ENCODE peak calls at places on chromosomes 12 and 14, in five cellular contexts. R is pancreas, T is endodermal cell, S is A549, U is heart right ventricle. X is an unnamed sample. For H3K4me1, the result is how much of the 10 kb centered on the place peaks cover.

GRCh38 chr12:20555015-20555414 is 140.1 kb upstream of the SLCO1C1 start:
- DNase-seq in R (no peak), T (no peak), S (no peak), U (no peak), X (no peak)

GRCh38 chr12:120994059-120994458 is 15.7 kb downstream of the HNF1A start:
- DNase-seq in R (no peak), T (no peak), S (no peak), U (no peak), X (no peak)

GRCh38 chr14:100786131-100786530 is 39.8 kb upstream of the MEG3 start:
- DNase-seq in R (no peak), T (no peak), S (no peak), U (no peak), X (no peak)

GRCh38 chr12:31362759-31363415 is 36.9 kb upstream of the SINHCAF start:
- DNase-seq in R (no peak), T (peak), S (peak), U (no peak), X (no peak)

GRCh38 chr14:85416771-85417170 is 113.2 kb upstream of the FLRT2 start:
- DNase-seq in R (no peak), T (no peak), S (peak), U (no peak), X (no peak)

GRCh38 chr12:92414383-92415065 is 268.9 kb upstream of the BTG1 start:
- DNase-seq in R (no peak), T (no peak), S (no peak), U (no peak), X (no peak)

GRCh38 chr12:18421840-18422239 is 160.5 kb downstream of the PIK3C2G start:
- DNase-seq in R (no peak), T (no peak), S (no peak), U (no peak), X (no peak)

GRCh38 chr12:110251381-110251780 is 29.7 kb upstream of the ATP2A2 start:
- DNase-seq in R (no peak), T (peak), S (no peak), U (no peak), X (no peak)

GRCh38 chr12:89370850-89371249 is 18.5 kb upstream of the DUSP6 start:
- DNase-seq in R (no peak), T (no peak), S (no peak), U (no peak), X (no peak)

GRCh38 chr14:66501592-66501991 is 6.4 kb upstream of the GPHN start:
- DNase-seq in R (no peak), T (no peak), S (no peak), U (no peak), X (no peak)

GRCh38 chr14:67360469-67361206 is 510 bp downstream of the EIF2S1 start:
- DNase-seq in R (no peak), T (no peak), S (no peak), U (no peak), X (no peak)

GRCh38 chr14:99047436-99048110 is 224.4 kb downstream of the BCL11B start:
- DNase-seq in R (no peak), T (peak), S (no peak), U (no peak), X (no peak)

GRCh38 chr12:38163442-38163801 is 153.2 kb upstream of the ALG10B start:
- DNase-seq in R (no peak), T (no peak), S (no peak), U (no peak), X (no peak)

GRCh38 chr12:53299101-53299453 is 418 bp upstream of the MYG1 start:
- DNase-seq in R (no peak), T (no peak), S (peak), U (no peak), X (no peak)

GRCh38 chr12:76777765-76778216 is 13.9 kb downstream of the ZDHHC17 start:
- DNase-seq in R (no peak), T (no peak), S (no peak), U (no peak), X (no peak)

GRCh38 chr14:89491701-89492381 is 74.8 kb upstream of the FOXN3 start:
- DNase-seq in R (no peak), T (no peak), S (no peak), U (no peak), X (no peak)

GRCh38 chr14:105301103-105301914 is 508 bp upstream of the BRF1 start:
- DNase-seq in R (peak), T (peak), S (peak), U (peak), X (peak)

GRCh38 chr12:114780746-114781399 is 96.9 kb upstream of the TBX3 start:
- DNase-seq in R (no peak), T (no peak), S (no peak), U (no peak), X (no peak)

GRCh38 chr12:89693639-89694202 is 14.9 kb downstream of the ATP2B1 start:
- DNase-seq in R (no peak), T (no peak), S (no peak), U (no peak), X (no peak)

GRCh38 chr14:37051153-37051552 is 121.3 kb downstream of the SLC25A21 start:
- DNase-seq in R (no peak), T (no peak), S (no peak), U (no peak), X (no peak)

GRCh38 chr14:37047996-37048395 is 124.4 kb downstream of the SLC25A21 start:
- DNase-seq in R (no peak), T (no peak), S (no peak), U (no peak), X (no peak)

GRCh38 chr14:37047226-37047625 is 125.2 kb downstream of the SLC25A21 start:
- DNase-seq in R (no peak), T (no peak), S (no peak), U (no peak), X (no peak)

GRCh38 chr14:37051680-37052079 is 120.7 kb downstream of the SLC25A21 start:
- DNase-seq in R (peak), T (no peak), S (no peak), U (no peak), X (no peak)

DNA sequence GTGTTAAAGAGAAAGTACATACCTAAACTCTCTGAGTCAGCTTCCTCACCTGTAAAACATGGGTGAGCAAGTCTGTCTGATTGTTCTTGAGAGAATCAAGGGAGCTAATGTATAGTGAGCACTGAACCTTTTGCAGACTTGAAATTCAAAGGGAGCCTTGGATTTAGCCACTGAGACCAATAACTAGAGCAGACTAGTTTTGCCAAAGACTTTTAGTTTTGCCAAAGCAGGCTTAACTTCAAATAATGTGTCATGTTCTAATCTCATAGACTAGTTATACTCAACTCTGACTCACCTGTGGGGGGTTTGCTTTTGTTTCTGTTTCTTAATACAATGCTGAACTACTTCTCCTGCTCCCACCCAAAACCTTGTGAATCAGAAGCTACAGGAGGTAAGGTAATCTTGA is 123.7 kb downstream of the SLC25A21 start:
- DNase-seq in R (no peak), T (no peak), S (no peak), U (no peak), X (no peak)
- H3K27ac ChIP-seq in R (no peak), T (no peak), S (no peak), U (no peak), X (no peak)

GRCh38 chr12:52054231-52054837 is 3.1 kb downstream of the NR4A1 start:
- DNase-seq in R (peak), T (no peak), S (peak), U (no peak), X (peak)

GRCh38 chr12:52055781-52056711 is 4.8 kb downstream of the NR4A1 start:
- DNase-seq in R (peak), T (no peak), S (peak), U (no peak), X (peak)

GRCh38 chr12:52052471-52053186 is 1.4 kb downstream of the NR4A1 start:
- DNase-seq in R (peak), T (no peak), S (peak), U (no peak), X (peak)

GRCh38 chr12:52054838-52055741 is 3.8 kb downstream of the NR4A1 start:
- DNase-seq in R (peak), T (no peak), S (peak), U (no peak), X (peak)

GRCh38 chr12:52053570-52054209 is 2.4 kb downstream of the NR4A1 start:
- DNase-seq in R (no peak), T (no peak), S (peak), U (no peak), X (peak)
- H3K4me1 ChIP-seq in R (under half), T (under half), S (under half), U (half or more), X (under half)

GRCh38 chr14:71645656-71646055 is 286.6 kb upstream of the RGS6 start:
- DNase-seq in R (no peak), T (no peak), S (peak), U (no peak), X (no peak)

GRCh38 chr14:71648725-71649124 is 283.5 kb upstream of the RGS6 start:
- DNase-seq in R (no peak), T (no peak), S (no peak), U (no peak), X (no peak)

GRCh38 chr14:71650187-71650586 is 282.0 kb upstream of the RGS6 start:
- DNase-seq in R (no peak), T (no peak), S (no peak), U (no peak), X (no peak)

GRCh38 chr14:71647086-71647784 is 285.0 kb upstream of the RGS6 start:
- DNase-seq in R (peak), T (peak), S (no peak), U (no peak), X (no peak)

GRCh38 chr14:71646518-71646917 is 285.7 kb upstream of the RGS6 start:
- DNase-seq in R (no peak), T (no peak), S (no peak), U (no peak), X (no peak)
- H3K27ac ChIP-seq in R (no peak), T (no peak), S (no peak), U (no peak), X (no peak)

DNA sequence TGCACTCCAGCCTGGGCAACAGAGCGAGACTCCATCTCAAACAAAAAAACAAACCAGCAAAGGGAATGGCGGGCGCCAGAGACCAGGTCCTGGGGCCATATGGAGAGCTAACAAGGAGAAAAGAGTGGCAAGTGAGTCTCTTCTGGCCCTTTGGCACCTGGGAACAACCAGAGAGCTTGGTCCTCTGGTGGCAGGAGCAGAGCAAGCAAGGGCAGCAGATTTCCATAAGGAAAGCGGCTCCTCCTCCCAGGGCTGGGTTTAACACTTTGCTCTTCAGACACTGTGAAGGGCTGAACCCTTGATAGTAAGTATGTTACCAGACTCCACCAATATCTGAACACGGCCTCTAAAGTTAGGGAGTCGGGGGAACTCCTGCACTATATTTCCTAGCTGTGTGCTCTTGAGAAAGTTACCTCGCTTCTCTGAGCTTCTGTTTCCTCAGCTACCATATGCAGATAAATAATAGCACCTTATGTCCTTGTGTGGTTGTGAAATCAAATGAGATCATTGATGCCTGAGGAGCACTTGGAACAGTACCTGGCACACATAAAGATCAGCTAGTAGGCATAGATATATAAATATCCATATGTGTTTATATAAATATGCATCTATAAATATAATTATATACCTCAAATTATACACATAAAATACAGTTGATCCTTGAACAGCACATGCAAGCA is 33.4 kb upstream of the PLEKHG6 start:
- DNase-seq in R (no peak), T (peak), S (peak), U (no peak), X (no peak)
- H3K4me1 ChIP-seq in R (under half), T (under half), S (under half), U (half or more), X (under half)

GRCh38 chr14:28758253-28758915 is 8.2 kb upstream of the FOXG1 start:
- DNase-seq in R (no peak), T (peak), S (no peak), U (no peak), X (no peak)

GRCh38 chr14:28755930-28756895 is 10.4 kb upstream of the FOXG1 start:
- DNase-seq in R (no peak), T (peak), S (no peak), U (no peak), X (no peak)

GRCh38 chr14:28755198-28755794 is 11.3 kb upstream of the FOXG1 start:
- DNase-seq in R (no peak), T (no peak), S (no peak), U (no peak), X (no peak)

GRCh38 chr14:28757790-28758189 is 8.8 kb upstream of the FOXG1 start:
- DNase-seq in R (no peak), T (no peak), S (no peak), U (no peak), X (no peak)

DNA sequence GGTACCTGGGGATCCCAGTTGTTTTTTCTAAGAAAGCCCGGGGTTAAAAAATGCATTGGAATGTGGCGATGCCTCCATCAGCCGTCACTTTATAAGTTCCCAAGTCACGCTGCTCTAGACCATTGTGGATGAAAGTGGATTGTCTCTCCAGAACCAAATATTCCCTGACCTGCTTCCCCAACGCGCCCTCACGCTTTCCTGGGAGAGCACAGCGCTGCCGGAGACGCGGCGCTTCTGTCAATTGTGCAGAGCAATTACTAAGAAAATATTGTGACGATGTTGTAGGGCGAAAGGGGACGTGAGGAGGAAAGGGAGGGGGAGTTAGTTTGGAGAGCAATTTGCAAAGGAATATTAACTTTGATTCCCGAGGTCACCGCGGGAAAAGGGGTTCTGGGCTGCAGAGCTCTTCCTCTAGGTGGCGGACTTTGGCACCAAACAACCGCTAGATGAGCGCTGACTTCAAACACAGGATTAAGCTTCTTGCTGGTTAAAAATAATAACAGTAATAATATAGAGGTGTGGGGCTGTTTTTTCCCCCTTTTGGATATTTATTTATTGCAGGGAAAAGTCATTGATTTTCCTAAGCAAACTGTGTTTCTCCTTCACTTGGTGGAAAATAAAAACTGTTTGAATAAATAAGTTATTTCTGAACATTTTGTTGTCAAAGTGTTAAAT is 9.6 kb upstream of the FOXG1 start:
- DNase-seq in R (no peak), T (peak), S (peak), U (no peak), X (no peak)
- H3K27ac ChIP-seq in R (no peak), T (no peak), S (no peak), U (no peak), X (no peak)

GRCh38 chr14:95495093-95495492 is 21.4 kb downstream of the SYNE3 start:
- DNase-seq in R (no peak), T (no peak), S (no peak), U (no peak), X (no peak)

GRCh38 chr14:95496111-95496681 is 20.3 kb downstream of the SYNE3 start:
- DNase-seq in R (no peak), T (no peak), S (no peak), U (no peak), X (no peak)

GRCh38 chr14:95496690-95497241 is 19.7 kb downstream of the SYNE3 start:
- DNase-seq in R (no peak), T (no peak), S (no peak), U (no peak), X (peak)

GRCh38 chr14:95494456-95494855 is 22.0 kb downstream of the SYNE3 start:
- DNase-seq in R (no peak), T (no peak), S (no peak), U (no peak), X (no peak)

GRCh38 chr14:95495538-95496025 is 20.9 kb downstream of the SYNE3 start:
- DNase-seq in R (no peak), T (no peak), S (no peak), U (no peak), X (no peak)
- H3K4me1 ChIP-seq in R (under half), T (under half), S (under half), U (half or more), X (under half)

GRCh38 chr14:38201137-38201828 is 6.4 kb upstream of the SSTR1 start:
- DNase-seq in R (no peak), T (peak), S (no peak), U (no peak), X (no peak)
- H3K27ac ChIP-seq in R (no peak), T (no peak), S (no peak), U (no peak), X (no peak)

DNA sequence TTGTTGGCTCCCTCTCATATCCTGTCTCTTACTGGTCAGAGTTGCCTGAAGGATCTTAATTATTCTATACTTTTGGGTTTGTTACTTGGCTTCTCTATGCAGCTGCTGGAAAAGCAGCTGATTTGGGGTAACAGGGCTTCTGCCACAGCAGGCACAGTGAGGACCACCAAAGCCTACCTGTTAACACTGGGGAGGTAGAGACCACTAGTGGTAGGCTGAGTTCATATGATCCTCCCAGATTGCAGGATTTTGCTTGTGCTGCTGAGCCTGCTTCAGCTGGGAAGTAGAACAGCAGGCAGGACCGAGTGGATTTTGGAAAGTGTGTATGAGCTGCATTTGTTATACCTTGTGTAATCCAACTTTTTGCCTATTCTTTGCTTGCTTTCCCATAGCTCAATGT is 34.1 kb downstream of the RCOR1 start:
- DNase-seq in R (no peak), T (no peak), S (no peak), U (no peak), X (no peak)
- H3K4me1 ChIP-seq in R (under half), T (under half), S (under half), U (under half), X (under half)

X was measured in ovary.